ENCODE peak calls at places on chromosome 11, in seven cellular contexts. Y is brain pericyte, P is A172, V is DMS153, T is Kasumi-1, Q is osteocyte, B is activated T-cell treated with anti-CD3 and anti-CD28 coated beads for 1 hour. N is an unnamed sample.
A peak's percentile ranks its signal among the peaks of the same experiment; 100 is the strongest.

GRCh38 chr11:60923326-60923725 is 934 bp upstream of the TMEM132A start:
- DNase-seq in Y (no peak), P (no peak), V (no peak), T (no peak), Q (no peak), B (no peak), N (no peak)

GRCh38 chr11:1728281-1728680 is 22.1 kb downstream of the IFITM10 start:
- DNase-seq in Y (no peak), P (no peak), V (no peak), T (no peak), Q (no peak), B (no peak), N (no peak)

GRCh38 chr11:16346975-16347374 is 9.4 kb downstream of the SOX6 start:
- DNase-seq in Y (no peak), P (no peak), V (no peak), T (no peak), Q (no peak), B (no peak), N (no peak)

GRCh38 chr11:119863811-119864601 is 135.0 kb upstream of the NECTIN1 start:
- DNase-seq in Y (no peak), P (no peak), V (peak; percentile 90), T (no peak), Q (no peak), B (no peak), N (peak; percentile 95)

GRCh38 chr11:78567209-78567608 is 7.5 kb downstream of the NARS2 start:
- DNase-seq in Y (no peak), P (peak; percentile 58), V (no peak), T (no peak), Q (no peak), B (no peak), N (no peak)

GRCh38 chr11:45391168-45391850 is 105.2 kb upstream of the SYT13 start:
- DNase-seq in Y (no peak), P (no peak), V (no peak), T (no peak), Q (no peak), B (no peak), N (no peak)

GRCh38 chr11:83249972-83250593 is 36.1 kb downstream of the CCDC90B start:
- DNase-seq in Y (no peak), P (peak; percentile 49), V (peak; percentile 10), T (peak; percentile 74), Q (no peak), B (no peak), N (peak; percentile 83)

GRCh38 chr11:72241290-72241781 is 2.6 kb downstream of the PHOX2A start:
- DNase-seq in Y (no peak), P (no peak), V (no peak), T (no peak), Q (no peak), B (no peak), N (no peak)

GRCh38 chr11:66334605-66335442 is 1.4 kb downstream of the RIN1 start:
- DNase-seq in Y (no peak), P (no peak), V (no peak), T (peak; percentile 72), Q (no peak), B (no peak), N (no peak)

GRCh38 chr11:118142081-118142480 is 10.5 kb downstream of the SCN4B start:
- DNase-seq in Y (no peak), P (no peak), V (no peak), T (no peak), Q (no peak), B (no peak), N (peak; percentile 46)

GRCh38 chr11:65611028-65611757 is 2.8 kb downstream of the MAP3K11 start:
- DNase-seq in Y (no peak), P (no peak), V (no peak), T (peak; percentile 84), Q (no peak), B (no peak), N (no peak)

GRCh38 chr11:10004526-10005113 is 289.4 kb downstream of the SBF2 start:
- DNase-seq in Y (no peak), P (no peak), V (no peak), T (no peak), Q (no peak), B (no peak), N (no peak)

GRCh38 chr11:97865424-97866012 is 1155.2 kb upstream of the CNTN5 start:
- DNase-seq in Y (no peak), P (no peak), V (no peak), T (peak; percentile 19), Q (no peak), B (no peak), N (no peak)

GRCh38 chr11:74325649-74326645 is 14.5 kb upstream of the P4HA3 start:
- DNase-seq in Y (no peak), P (peak; percentile 47), V (no peak), T (no peak), Q (no peak), B (no peak), N (no peak)

GRCh38 chr11:121958978-121959340 is 157.1 kb downstream of the BLID start:
- DNase-seq in Y (no peak), P (no peak), V (no peak), T (no peak), Q (no peak), B (no peak), N (no peak)

GRCh38 chr11:21289686-21290085 is 620.3 kb downstream of the NELL1 start:
- DNase-seq in Y (no peak), P (no peak), V (peak; percentile 5), T (no peak), Q (no peak), B (no peak), N (peak; percentile 45)

GRCh38 chr11:108984021-108984420 is 319.2 kb downstream of the DDX10 start:
- DNase-seq in Y (no peak), P (no peak), V (no peak), T (no peak), Q (no peak), B (no peak), N (no peak)

GRCh38 chr11:1271927-1272326 is 37.5 kb downstream of the TOLLIP start:
- DNase-seq in Y (no peak), P (no peak), V (no peak), T (no peak), Q (no peak), B (no peak), N (no peak)

GRCh38 chr11:129947474-129947873 is 52.1 kb upstream of the NFRKB start:
- DNase-seq in Y (no peak), P (no peak), V (no peak), T (no peak), Q (no peak), B (no peak), N (no peak)

GRCh38 chr11:109984634-109985289 is 108.4 kb upstream of the ZC3H12C start:
- DNase-seq in Y (no peak), P (no peak), V (no peak), T (peak; percentile 34), Q (no peak), B (no peak), N (no peak)

GRCh38 chr11:19980957-19981669 is 179.2 kb downstream of the DBX1 start:
- DNase-seq in Y (no peak), P (no peak), V (no peak), T (no peak), Q (no peak), B (no peak), N (no peak)

GRCh38 chr11:95239871-95240648 is 9.1 kb upstream of the SESN3 start:
- DNase-seq in Y (no peak), P (no peak), V (peak; percentile 65), T (no peak), Q (no peak), B (no peak), N (peak; percentile 67)

GRCh38 chr11:59281177-59281576 is 68.5 kb upstream of the MPEG1 start:
- DNase-seq in Y (no peak), P (no peak), V (no peak), T (peak; percentile 11), Q (no peak), B (no peak), N (peak; percentile 3)

GRCh38 chr11:76330651-76331050 is 50.3 kb downstream of the THAP12 start:
- DNase-seq in Y (no peak), P (no peak), V (no peak), T (no peak), Q (no peak), B (no peak), N (no peak)

GRCh38 chr11:74583024-74583624 is 9.3 kb upstream of the POLD3 start:
- DNase-seq in Y (no peak), P (no peak), V (no peak), T (no peak), Q (no peak), B (no peak), N (no peak)

GRCh38 chr11:130964393-130964792 is 48.1 kb upstream of the SNX19 start:
- DNase-seq in Y (no peak), P (no peak), V (no peak), T (no peak), Q (no peak), B (no peak), N (no peak)

GRCh38 chr11:44575288-44575672 is 9.8 kb downstream of the CD82 start:
- DNase-seq in Y (no peak), P (peak; percentile 76), V (no peak), T (no peak), Q (no peak), B (no peak), N (no peak)

GRCh38 chr11:91394073-91394717 is 830.4 kb upstream of the FAT3 start:
- DNase-seq in Y (no peak), P (no peak), V (no peak), T (no peak), Q (no peak), B (no peak), N (peak; percentile 62)

GRCh38 chr11:774873-775592 is 2.3 kb downstream of the GATD1 start:
- DNase-seq in Y (no peak), P (peak; percentile 66), V (no peak), T (no peak), Q (no peak), B (no peak), N (no peak)

GRCh38 chr11:43697679-43698078 is 17.1 kb downstream of the HSD17B12 start:
- DNase-seq in Y (no peak), P (no peak), V (no peak), T (no peak), Q (no peak), B (no peak), N (no peak)